ENCODE peak calls at places on chromosome 1, in ten cellular contexts. One of them, this sample, is unnamed.

GRCh38 chr1:115332813-115333608 is 5.0 kb downstream of the NGF start:
- DNase-seq in fibroblast of lung: peak; percentile 88
- DNase-seq in cardiac muscle cell: peak; percentile 87
- DNase-seq in effector memory CD4-positive, alpha-beta T cell: no peak
- DNase-seq in MM.1S: no peak
- DNase-seq in left ventricle myocardium inferior: no peak
- DNase-seq in pancreas: no peak
- DNase-seq in endodermal cell: no peak
- DNase-seq in aorta: peak; percentile 80
- DNase-seq in heart left ventricle: no peak
- DNase-seq in this sample: no peak

GRCh38 chr1:24384251-24385090 is 29.1 kb downstream of the STPG1 start:
- DNase-seq in fibroblast of lung: peak; percentile 84
- DNase-seq in cardiac muscle cell: peak; percentile 37
- DNase-seq in effector memory CD4-positive, alpha-beta T cell: no peak
- DNase-seq in MM.1S: peak; percentile 90
- DNase-seq in left ventricle myocardium inferior: no peak
- DNase-seq in pancreas: no peak
- DNase-seq in endodermal cell: peak; percentile 36
- DNase-seq in aorta: no peak
- DNase-seq in heart left ventricle: no peak
- DNase-seq in this sample: peak; percentile 18

GRCh38 chr1:110151175-110151715 is 951 bp downstream of the SLC6A17 start:
- DNase-seq in fibroblast of lung: no peak
- DNase-seq in cardiac muscle cell: no peak
- DNase-seq in effector memory CD4-positive, alpha-beta T cell: no peak
- DNase-seq in MM.1S: no peak
- DNase-seq in left ventricle myocardium inferior: no peak
- DNase-seq in pancreas: no peak
- DNase-seq in endodermal cell: no peak
- DNase-seq in aorta: no peak
- DNase-seq in heart left ventricle: no peak
- DNase-seq in this sample: no peak

GRCh38 chr1:154767315-154768240 is 102.5 kb downstream of the KCNN3 start:
- DNase-seq in fibroblast of lung: peak; percentile 10
- DNase-seq in cardiac muscle cell: peak; percentile 52
- DNase-seq in effector memory CD4-positive, alpha-beta T cell: no peak
- DNase-seq in MM.1S: no peak
- DNase-seq in left ventricle myocardium inferior: peak; percentile 64
- DNase-seq in pancreas: no peak
- DNase-seq in endodermal cell: no peak
- DNase-seq in aorta: peak; percentile 73
- DNase-seq in heart left ventricle: peak; percentile 75
- DNase-seq in this sample: no peak

GRCh38 chr1:59020151-59020997 is 236.5 kb upstream of the JUN start:
- DNase-seq in fibroblast of lung: peak; percentile 86
- DNase-seq in cardiac muscle cell: peak; percentile 78
- DNase-seq in effector memory CD4-positive, alpha-beta T cell: peak; percentile 10
- DNase-seq in MM.1S: peak; percentile 94
- DNase-seq in left ventricle myocardium inferior: peak; percentile 30
- DNase-seq in pancreas: no peak
- DNase-seq in endodermal cell: no peak
- DNase-seq in aorta: no peak
- DNase-seq in heart left ventricle: peak; percentile 64
- DNase-seq in this sample: peak; percentile 22

GRCh38 chr1:76921590-76921989 is 54.3 kb downstream of the ST6GALNAC5 start:
- DNase-seq in fibroblast of lung: no peak
- DNase-seq in cardiac muscle cell: no peak
- DNase-seq in effector memory CD4-positive, alpha-beta T cell: no peak
- DNase-seq in MM.1S: no peak
- DNase-seq in left ventricle myocardium inferior: no peak
- DNase-seq in pancreas: no peak
- DNase-seq in endodermal cell: no peak
- DNase-seq in aorta: no peak
- DNase-seq in heart left ventricle: no peak
- DNase-seq in this sample: no peak

GRCh38 chr1:224929335-224930237 is at the start of gene DNAH14:
- DNase-seq in fibroblast of lung: peak; percentile 83
- DNase-seq in cardiac muscle cell: peak; percentile 88
- DNase-seq in effector memory CD4-positive, alpha-beta T cell: no peak
- DNase-seq in MM.1S: peak; percentile 68
- DNase-seq in left ventricle myocardium inferior: peak; percentile 52
- DNase-seq in pancreas: peak; percentile 91
- DNase-seq in endodermal cell: peak; percentile 95
- DNase-seq in aorta: peak; percentile 85
- DNase-seq in heart left ventricle: peak; percentile 64
- DNase-seq in this sample: peak; percentile 2

GRCh38 chr1:36408479-36408878 is 10.8 kb upstream of the LSM10 start:
- DNase-seq in fibroblast of lung: peak; percentile 35
- DNase-seq in cardiac muscle cell: peak; percentile 35
- DNase-seq in effector memory CD4-positive, alpha-beta T cell: no peak
- DNase-seq in MM.1S: no peak
- DNase-seq in left ventricle myocardium inferior: no peak
- DNase-seq in pancreas: no peak
- DNase-seq in endodermal cell: no peak
- DNase-seq in aorta: no peak
- DNase-seq in heart left ventricle: no peak
- DNase-seq in this sample: no peak

GRCh38 chr1:230824571-230825060 is 43.7 kb downstream of the C1orf198 start:
- DNase-seq in fibroblast of lung: peak; percentile 38
- DNase-seq in cardiac muscle cell: no peak
- DNase-seq in effector memory CD4-positive, alpha-beta T cell: no peak
- DNase-seq in MM.1S: no peak
- DNase-seq in left ventricle myocardium inferior: no peak
- DNase-seq in pancreas: peak; percentile 40
- DNase-seq in endodermal cell: peak; percentile 32
- DNase-seq in aorta: no peak
- DNase-seq in heart left ventricle: no peak
- DNase-seq in this sample: no peak
- H3K4me1 ChIP-seq in fibroblast of lung: peaks cover 23% of the 10 kb centered on the region
- H3K4me1 ChIP-seq in cardiac muscle cell: peaks cover 6% of the 10 kb centered on the region
- H3K4me1 ChIP-seq in effector memory CD4-positive, alpha-beta T cell: no peaks in the 10 kb centered on the region
- H3K4me1 ChIP-seq in MM.1S: peaks cover 16% of the 10 kb centered on the region
- H3K4me1 ChIP-seq in left ventricle myocardium inferior: peaks cover 88% of the 10 kb centered on the region
- H3K4me1 ChIP-seq in pancreas: peaks cover 28% of the 10 kb centered on the region
- H3K4me1 ChIP-seq in endodermal cell: no peaks in the 10 kb centered on the region
- H3K4me1 ChIP-seq in aorta: no peaks in the 10 kb centered on the region
- H3K4me1 ChIP-seq in heart left ventricle: peaks cover 63% of the 10 kb centered on the region
- H3K4me1 ChIP-seq in this sample: no peaks in the 10 kb centered on the region

GRCh38 chr1:61247881-61248752 is 165.8 kb downstream of the NFIA start:
- DNase-seq in fibroblast of lung: no peak
- DNase-seq in cardiac muscle cell: peak; percentile 49
- DNase-seq in effector memory CD4-positive, alpha-beta T cell: no peak
- DNase-seq in MM.1S: no peak
- DNase-seq in left ventricle myocardium inferior: no peak
- DNase-seq in pancreas: no peak
- DNase-seq in endodermal cell: no peak
- DNase-seq in aorta: no peak
- DNase-seq in heart left ventricle: no peak
- DNase-seq in this sample: no peak

GRCh38 chr1:61253912-61254628 is 171.7 kb downstream of the NFIA start:
- DNase-seq in fibroblast of lung: no peak
- DNase-seq in cardiac muscle cell: peak; percentile 56
- DNase-seq in effector memory CD4-positive, alpha-beta T cell: no peak
- DNase-seq in MM.1S: no peak
- DNase-seq in left ventricle myocardium inferior: no peak
- DNase-seq in pancreas: no peak
- DNase-seq in endodermal cell: no peak
- DNase-seq in aorta: no peak
- DNase-seq in heart left ventricle: no peak
- DNase-seq in this sample: no peak

GRCh38 chr1:61254629-61255323 is 172.4 kb downstream of the NFIA start:
- DNase-seq in fibroblast of lung: peak; percentile 79
- DNase-seq in cardiac muscle cell: peak; percentile 80
- DNase-seq in effector memory CD4-positive, alpha-beta T cell: no peak
- DNase-seq in MM.1S: no peak
- DNase-seq in left ventricle myocardium inferior: no peak
- DNase-seq in pancreas: no peak
- DNase-seq in endodermal cell: no peak
- DNase-seq in aorta: no peak
- DNase-seq in heart left ventricle: peak; percentile 51
- DNase-seq in this sample: no peak

GRCh38 chr1:61255324-61255703 is 173.0 kb downstream of the NFIA start:
- DNase-seq in fibroblast of lung: no peak
- DNase-seq in cardiac muscle cell: peak; percentile 36
- DNase-seq in effector memory CD4-positive, alpha-beta T cell: no peak
- DNase-seq in MM.1S: no peak
- DNase-seq in left ventricle myocardium inferior: no peak
- DNase-seq in pancreas: no peak
- DNase-seq in endodermal cell: no peak
- DNase-seq in aorta: no peak
- DNase-seq in heart left ventricle: no peak
- DNase-seq in this sample: no peak

DNA sequence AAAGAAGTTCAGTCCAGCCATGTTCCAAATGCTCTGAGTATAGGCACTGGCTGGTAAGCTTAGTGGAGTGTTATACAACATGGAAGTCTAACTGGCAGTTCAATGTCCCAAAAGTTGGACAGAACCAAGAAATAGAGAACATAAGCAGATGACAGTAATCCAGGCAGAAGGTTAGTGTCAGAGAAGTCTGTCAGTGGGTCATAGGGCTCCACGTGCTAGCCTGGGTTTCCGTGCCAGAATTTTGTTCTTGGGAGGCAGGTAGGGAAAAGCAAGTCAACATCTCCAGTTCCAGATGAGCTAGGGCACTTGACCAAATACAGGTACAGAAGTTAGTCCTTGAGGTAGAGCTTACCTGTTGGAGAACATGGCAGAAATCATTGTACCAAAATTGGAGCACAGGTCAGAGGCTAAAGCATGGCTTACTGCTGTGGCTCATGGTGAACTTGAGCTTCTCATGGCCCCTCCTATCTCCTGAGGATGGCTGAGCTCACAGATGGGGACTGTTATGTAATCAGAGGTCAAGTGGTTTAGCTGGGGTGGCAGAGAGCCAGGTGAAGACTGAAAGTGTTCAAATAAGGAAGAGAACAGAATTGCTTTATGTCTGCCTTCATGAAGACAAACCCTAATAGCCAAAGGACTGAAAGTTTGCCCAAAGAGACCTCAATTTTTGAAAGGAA is 170.8 kb downstream of the NFIA start:
- DNase-seq in fibroblast of lung: peak; percentile 67
- DNase-seq in cardiac muscle cell: peak; percentile 83
- DNase-seq in effector memory CD4-positive, alpha-beta T cell: no peak
- DNase-seq in MM.1S: no peak
- DNase-seq in left ventricle myocardium inferior: peak; percentile 73
- DNase-seq in pancreas: peak; percentile 73
- DNase-seq in endodermal cell: no peak
- DNase-seq in aorta: no peak
- DNase-seq in heart left ventricle: peak; percentile 88
- DNase-seq in this sample: no peak
- H3K27ac ChIP-seq in fibroblast of lung: no peak overlapping the region
- H3K27ac ChIP-seq in cardiac muscle cell: peak overlapping the region; percentile 49
- H3K27ac ChIP-seq in effector memory CD4-positive, alpha-beta T cell: no peak overlapping the region
- H3K27ac ChIP-seq in MM.1S: no peak overlapping the region
- H3K27ac ChIP-seq in left ventricle myocardium inferior: peak overlapping the region; percentile 88
- H3K27ac ChIP-seq in pancreas: peak overlapping the region; percentile 7
- H3K27ac ChIP-seq in endodermal cell: no peak overlapping the region
- H3K27ac ChIP-seq in aorta: no peak overlapping the region
- H3K27ac ChIP-seq in heart left ventricle: peak overlapping the region; percentile 75
- H3K27ac ChIP-seq in this sample: no peak overlapping the region

GRCh38 chr1:206111528-206111927 is 5.7 kb downstream of the AVPR1B start:
- DNase-seq in fibroblast of lung: no peak
- DNase-seq in cardiac muscle cell: peak; percentile 38
- DNase-seq in effector memory CD4-positive, alpha-beta T cell: no peak
- DNase-seq in MM.1S: no peak
- DNase-seq in left ventricle myocardium inferior: no peak
- DNase-seq in pancreas: no peak
- DNase-seq in endodermal cell: no peak
- DNase-seq in aorta: no peak
- DNase-seq in heart left ventricle: no peak
- DNase-seq in this sample: no peak
- H3K27me3 ChIP-seq in fibroblast of lung: peaks cover 19% of the 10 kb centered on the region
- H3K27me3 ChIP-seq in cardiac muscle cell: peaks cover 12% of the 10 kb centered on the region
- H3K27me3 ChIP-seq in effector memory CD4-positive, alpha-beta T cell: no peaks in the 10 kb centered on the region
- H3K27me3 ChIP-seq in MM.1S: peaks cover under 1% of the 10 kb centered on the region
- H3K27me3 ChIP-seq in left ventricle myocardium inferior: no peaks in the 10 kb centered on the region
- H3K27me3 ChIP-seq in pancreas: no peaks in the 10 kb centered on the region
- H3K27me3 ChIP-seq in endodermal cell: peaks cover 24% of the 10 kb centered on the region
- H3K27me3 ChIP-seq in aorta: no peaks in the 10 kb centered on the region
- H3K27me3 ChIP-seq in heart left ventricle: peaks cover 2% of the 10 kb centered on the region
- H3K27me3 ChIP-seq in this sample: no peaks in the 10 kb centered on the region

GRCh38 chr1:21290546-21290944 is 282 bp upstream of the ECE1 start:
- DNase-seq in fibroblast of lung: no peak
- DNase-seq in cardiac muscle cell: no peak
- DNase-seq in effector memory CD4-positive, alpha-beta T cell: no peak
- DNase-seq in MM.1S: peak; percentile 68
- DNase-seq in left ventricle myocardium inferior: no peak
- DNase-seq in pancreas: no peak
- DNase-seq in endodermal cell: no peak
- DNase-seq in aorta: no peak
- DNase-seq in heart left ventricle: no peak
- DNase-seq in this sample: peak; percentile 60
- H3K4me1 ChIP-seq in fibroblast of lung: peaks cover 23% of the 10 kb centered on the region
- H3K4me1 ChIP-seq in cardiac muscle cell: peaks cover 21% of the 10 kb centered on the region
- H3K4me1 ChIP-seq in effector memory CD4-positive, alpha-beta T cell: peaks cover 58% of the 10 kb centered on the region
- H3K4me1 ChIP-seq in MM.1S: peaks cover 41% of the 10 kb centered on the region
- H3K4me1 ChIP-seq in left ventricle myocardium inferior: peaks cover 59% of the 10 kb centered on the region
- H3K4me1 ChIP-seq in pancreas: peaks cover 6% of the 10 kb centered on the region
- H3K4me1 ChIP-seq in endodermal cell: peaks cover 8% of the 10 kb centered on the region
- H3K4me1 ChIP-seq in aorta: peaks cover 3% of the 10 kb centered on the region
- H3K4me1 ChIP-seq in heart left ventricle: peaks cover 36% of the 10 kb centered on the region
- H3K4me1 ChIP-seq in this sample: peaks cover 75% of the 10 kb centered on the region

GRCh38 chr1:169711469-169712308 is at the start of gene SELL:
- DNase-seq in fibroblast of lung: peak; percentile 72
- DNase-seq in cardiac muscle cell: peak; percentile 87
- DNase-seq in effector memory CD4-positive, alpha-beta T cell: peak; percentile 51
- DNase-seq in MM.1S: peak; percentile 90
- DNase-seq in left ventricle myocardium inferior: peak; percentile 18
- DNase-seq in pancreas: peak; percentile 33
- DNase-seq in endodermal cell: peak; percentile 89
- DNase-seq in aorta: no peak
- DNase-seq in heart left ventricle: peak; percentile 52
- DNase-seq in this sample: peak; percentile 62

GRCh38 chr1:169707917-169708604 is 3.4 kb downstream of the SELL start:
- DNase-seq in fibroblast of lung: no peak
- DNase-seq in cardiac muscle cell: no peak
- DNase-seq in effector memory CD4-positive, alpha-beta T cell: no peak
- DNase-seq in MM.1S: no peak
- DNase-seq in left ventricle myocardium inferior: no peak
- DNase-seq in pancreas: no peak
- DNase-seq in endodermal cell: no peak
- DNase-seq in aorta: no peak
- DNase-seq in heart left ventricle: no peak
- DNase-seq in this sample: peak; percentile 48

GRCh38 chr1:169708633-169709032 is 2.8 kb downstream of the SELL start:
- DNase-seq in fibroblast of lung: no peak
- DNase-seq in cardiac muscle cell: no peak
- DNase-seq in effector memory CD4-positive, alpha-beta T cell: no peak
- DNase-seq in MM.1S: no peak
- DNase-seq in left ventricle myocardium inferior: no peak
- DNase-seq in pancreas: no peak
- DNase-seq in endodermal cell: no peak
- DNase-seq in aorta: no peak
- DNase-seq in heart left ventricle: no peak
- DNase-seq in this sample: peak; percentile 59

DNA sequence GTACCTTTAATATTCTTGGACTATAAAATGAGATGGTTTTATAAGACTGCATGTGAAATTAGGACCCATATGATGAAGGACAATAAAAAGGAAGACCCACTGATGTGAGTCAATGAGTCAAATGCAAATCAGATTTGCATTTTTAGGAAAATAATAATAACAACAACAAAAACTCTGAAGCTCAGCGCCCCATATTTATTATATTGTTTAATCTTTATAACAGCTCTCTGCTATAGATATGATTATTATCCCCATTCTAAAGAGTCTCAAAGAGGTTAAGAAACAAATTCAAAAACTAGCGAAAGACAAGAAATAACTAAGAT is 850 bp upstream of the SELL start:
- DNase-seq in fibroblast of lung: no peak
- DNase-seq in cardiac muscle cell: no peak
- DNase-seq in effector memory CD4-positive, alpha-beta T cell: no peak
- DNase-seq in MM.1S: no peak
- DNase-seq in left ventricle myocardium inferior: no peak
- DNase-seq in pancreas: no peak
- DNase-seq in endodermal cell: no peak
- DNase-seq in aorta: no peak
- DNase-seq in heart left ventricle: no peak
- DNase-seq in this sample: no peak
- H3K27ac ChIP-seq in fibroblast of lung: no peak overlapping the region
- H3K27ac ChIP-seq in cardiac muscle cell: no peak overlapping the region
- H3K27ac ChIP-seq in effector memory CD4-positive, alpha-beta T cell: no peak overlapping the region
- H3K27ac ChIP-seq in MM.1S: no peak overlapping the region
- H3K27ac ChIP-seq in left ventricle myocardium inferior: no peak overlapping the region
- H3K27ac ChIP-seq in pancreas: no peak overlapping the region
- H3K27ac ChIP-seq in endodermal cell: no peak overlapping the region
- H3K27ac ChIP-seq in aorta: no peak overlapping the region
- H3K27ac ChIP-seq in heart left ventricle: no peak overlapping the region
- H3K27ac ChIP-seq in this sample: peak overlapping the region; percentile 88

This sample was measured in CD4-positive, CD25-positive, alpha-beta regulatory T cell.